ENCODE peak calls at places on chromosomes 3 and 15, in seven cellular contexts. V is ovary, D is psoas muscle, E is ascending aorta, S is neuronal stem cell, U is upper lobe of right lung, P is right lobe of liver. X is an unnamed sample.
A peak's percentile ranks its signal among the peaks of the same experiment; 100 is the strongest.

GRCh38 chr15:52018244-52018643 is 775 bp upstream of the MAPK6 start:
- DNase-seq in U (no peak), P (no peak), D (no peak), S (no peak), V (no peak), E (no peak), X (no peak)

GRCh38 chr3:46646700-46647099 is 34.4 kb downstream of the FAM240A start:
- DNase-seq in P (no peak), U (no peak), E (no peak), S (no peak), V (no peak), D (no peak), X (no peak)

GRCh38 chr3:151933224-151933858 is 59.9 kb downstream of the SUCNR1 start:
- DNase-seq in V (no peak), P (no peak), U (no peak), E (no peak), S (no peak), D (no peak), X (no peak)

GRCh38 chr3:183845090-183845489 is 19.7 kb upstream of the MAP6D1 start:
- DNase-seq in S (no peak), E (no peak), U (no peak), P (no peak), D (no peak), V (no peak), X (no peak)

GRCh38 chr3:186165331-186165730 is 56.4 kb upstream of the ETV5 start:
- DNase-seq in P (no peak), E (no peak), S (no peak), U (no peak), V (no peak), D (no peak), X (no peak)

GRCh38 chr3:184505479-184505878 is 56.1 kb upstream of the EPHB3 start:
- DNase-seq in U (no peak), V (no peak), S (no peak), D (no peak), E (no peak), P (no peak), X (no peak)

GRCh38 chr3:4993276-4994143 is 14.3 kb downstream of the BHLHE40 start:
- DNase-seq in D (no peak), P (no peak), E (no peak), V (no peak), U (no peak), S (no peak), X (no peak)

GRCh38 chr3:60246361-60246760 is 1004.9 kb downstream of the FHIT start:
- DNase-seq in U (no peak), D (no peak), E (no peak), S (no peak), P (no peak), V (no peak), X (no peak)

GRCh38 chr3:142947799-142948575 is 15.5 kb downstream of the PAQR9 start:
- DNase-seq in V (no peak), P (no peak), S (no peak), U (no peak), E (no peak), D (no peak), X (no peak)

GRCh38 chr3:188288153-188288552 is 134.2 kb downstream of the LPP start:
- DNase-seq in P (no peak), V (no peak), U (no peak), E (no peak), D (no peak), S (no peak), X (no peak)

DNA sequence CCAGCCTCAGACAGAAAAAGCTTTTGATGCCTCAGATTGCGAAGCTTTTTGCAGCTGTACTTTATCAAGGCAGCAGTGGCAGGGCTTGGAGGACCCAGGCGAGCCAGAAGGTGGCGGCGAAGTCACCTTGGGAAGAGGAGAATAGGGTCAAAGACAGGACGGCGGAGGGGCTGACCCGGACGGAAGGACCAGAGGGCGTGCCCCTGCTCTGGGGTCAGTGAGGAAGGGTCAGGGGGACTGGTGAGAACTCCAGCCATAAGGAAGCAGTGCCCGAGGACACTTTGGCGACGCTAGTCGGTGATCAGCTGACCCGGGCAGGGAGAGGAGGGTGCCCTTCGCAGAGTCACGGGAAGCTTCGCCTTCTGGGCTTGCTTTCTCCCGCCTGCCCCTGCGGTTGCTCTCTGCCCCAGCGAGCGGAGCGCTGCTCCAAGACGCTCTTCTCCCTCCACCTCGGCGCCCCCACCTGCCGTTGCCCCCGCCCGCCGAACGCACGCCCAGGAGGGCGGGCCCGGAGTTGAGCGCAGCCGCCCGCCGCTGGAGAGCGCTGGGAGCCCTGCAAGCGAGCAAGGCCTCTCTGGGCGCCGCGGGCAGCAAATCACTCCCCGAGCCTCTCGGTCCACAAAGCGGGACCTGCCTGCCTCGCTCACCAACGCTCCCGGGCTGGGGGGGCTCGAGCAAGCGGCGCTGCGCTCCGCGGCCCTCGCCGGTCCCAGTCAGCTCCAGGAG is 1.4 kb downstream of the CADPS start:
- DNase-seq in E (no peak), S (peak; percentile 74), D (no peak), V (peak; percentile 26), U (no peak), P (no peak), X (peak; percentile 70)
- H3K27me3 ChIP-seq in E (peaks cover 4% of the 10 kb centered on the region), S (peaks cover 63% of the 10 kb centered on the region), D (no peaks in the 10 kb centered on the region), V (no peaks in the 10 kb centered on the region), U (peaks cover 57% of the 10 kb centered on the region), P (peaks cover 5% of the 10 kb centered on the region), X (no peaks in the 10 kb centered on the region)

GRCh38 chr15:44081223-44082013 is 113.7 kb downstream of the FRMD5 start:
- DNase-seq in U (no peak), P (no peak), V (no peak), E (no peak), D (no peak), S (no peak), X (no peak)
- H3K4me3 ChIP-seq in U (no peak overlapping the region), P (no peak overlapping the region), V (no peak overlapping the region), E (no peak overlapping the region), D (no peak overlapping the region), S (no peak overlapping the region), X (no peak overlapping the region)

DNA sequence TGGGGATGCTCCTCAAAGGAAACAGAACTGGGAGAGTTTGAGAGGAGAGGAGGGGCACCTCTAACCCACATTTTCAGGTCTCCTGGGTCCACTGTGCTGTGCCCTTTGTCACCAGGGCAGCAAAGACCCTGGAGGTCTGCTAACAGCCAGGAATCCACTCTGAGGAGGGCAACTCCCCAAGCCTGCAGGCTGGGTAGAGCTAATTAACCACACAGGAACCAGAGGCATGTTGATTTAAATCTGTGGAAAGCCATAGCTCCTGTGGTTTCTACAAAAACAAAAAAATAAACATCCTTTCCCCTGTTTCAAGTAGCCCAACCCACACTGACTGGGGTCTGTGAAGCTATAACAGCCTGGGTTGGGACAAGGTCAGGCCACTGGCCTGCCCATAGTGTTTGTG is 2.2 kb upstream of the BSN start:
- DNase-seq in P (no peak), D (no peak), U (no peak), V (no peak), S (no peak), E (no peak), X (no peak)
- H3K27ac ChIP-seq in P (no peak overlapping the region), D (no peak overlapping the region), U (no peak overlapping the region), V (no peak overlapping the region), S (no peak overlapping the region), E (no peak overlapping the region), X (no peak overlapping the region)

DNA sequence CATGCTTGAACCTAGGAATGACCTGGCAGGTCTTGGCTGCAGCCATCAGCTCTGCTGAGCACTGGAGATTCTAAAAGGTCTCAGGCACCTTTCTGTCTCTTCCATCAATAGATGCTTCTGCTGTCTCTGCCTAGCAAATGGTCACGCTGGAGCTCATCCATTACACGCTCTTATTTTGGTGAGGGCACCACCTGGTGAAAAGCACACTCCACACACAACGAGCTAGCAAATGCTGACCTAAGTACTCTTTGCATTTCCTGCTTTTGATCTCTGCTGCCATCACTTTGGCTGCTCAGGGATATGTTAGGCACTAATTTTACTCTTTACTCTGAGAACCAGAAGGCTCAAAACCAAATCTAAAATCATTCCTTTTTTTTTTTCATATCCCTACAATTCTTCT is 91.3 kb downstream of the RAB11A start:
- DNase-seq in E (no peak), D (no peak), S (no peak), U (no peak), V (no peak), P (no peak), X (no peak)
- H3K27me3 ChIP-seq in E (no peaks in the 10 kb centered on the region), D (no peaks in the 10 kb centered on the region), S (peaks cover 11% of the 10 kb centered on the region), U (peaks cover 10% of the 10 kb centered on the region), V (no peaks in the 10 kb centered on the region), P (no peaks in the 10 kb centered on the region), X (no peaks in the 10 kb centered on the region)

X was measured in iPS DF 6.9.